ENCODE peak calls at places on chromosomes 5 and 9, in nine cellular contexts. A is left ventricle myocardium inferior, D is AG04450, H is left lung, U is keratinocyte, I is tibial nerve, L is endodermal cell, C is gastrocnemius medialis, V is heart left ventricle. M is an unnamed sample.

GRCh38 chr5:118921946-118922345 is 66.4 kb downstream of the DTWD2 start:
- DNase-seq in H (no peak), L (no peak), U (no peak), V (no peak), I (no peak), A (no peak), C (no peak), D (no peak), M (no peak)

GRCh38 chr5:72601861-72602260 is 94.7 kb upstream of the ZNF366 start:
- DNase-seq in A (no peak), I (no peak), L (no peak), H (no peak), D (no peak), C (no peak), V (no peak), U (no peak), M (no peak)

GRCh38 chr9:133954862-133955529 is 37.1 kb downstream of the VAV2 start:
- DNase-seq in V (no peak), H (no peak), A (no peak), C (no peak), U (no peak), I (no peak), L (no peak), D (no peak), M (no peak)

GRCh38 chr9:131394464-131395026 is 659 bp downstream of the PRRC2B start:
- DNase-seq in D (no peak), L (peak; percentile 66), A (peak; percentile 57), I (no peak), C (no peak), U (no peak), H (no peak), V (peak; percentile 62), M (no peak)

GRCh38 chr9:70229026-70229425 is 29.8 kb upstream of the SMC5 start:
- DNase-seq in C (no peak), V (no peak), L (no peak), U (no peak), D (no peak), A (no peak), H (no peak), I (no peak), M (no peak)

GRCh38 chr9:100228352-100228869 is 124.3 kb downstream of the TEX10 start:
- DNase-seq in C (no peak), I (no peak), D (no peak), A (no peak), L (no peak), V (no peak), U (no peak), H (no peak), M (no peak)

GRCh38 chr5:179603308-179603707 is 20.2 kb downstream of the HNRNPH1 start:
- DNase-seq in A (no peak), U (no peak), H (no peak), L (no peak), I (no peak), C (no peak), D (no peak), V (no peak), M (no peak)

GRCh38 chr5:9707766-9708462 is 77.8 kb upstream of the TAS2R1 start:
- DNase-seq in U (no peak), V (no peak), H (no peak), L (peak; percentile 49), I (no peak), C (no peak), D (no peak), A (no peak), M (no peak)

GRCh38 chr5:87770601-87771121 is 357.9 kb upstream of the CCNH start:
- DNase-seq in C (no peak), D (no peak), U (no peak), L (peak; percentile 64), V (no peak), H (no peak), A (no peak), I (no peak), M (no peak)

GRCh38 chr5:147756566-147756965 is 26.0 kb downstream of the JAKMIP2 start:
- DNase-seq in L (no peak), V (no peak), D (no peak), U (no peak), H (no peak), C (no peak), A (no peak), I (no peak), M (no peak)

GRCh38 chr9:37840560-37841194 is 40.1 kb downstream of the DCAF10 start:
- DNase-seq in U (peak; percentile 41), D (peak; percentile 34), H (no peak), V (no peak), A (no peak), C (no peak), I (no peak), L (no peak), M (peak; percentile 91)

GRCh38 chr5:54765327-54765726 is 220.1 kb downstream of the ESM1 start:
- DNase-seq in U (no peak), H (no peak), D (no peak), V (no peak), L (no peak), A (no peak), I (no peak), C (no peak), M (no peak)

GRCh38 chr5:54764691-54765090 is 220.7 kb downstream of the ESM1 start:
- DNase-seq in A (no peak), C (no peak), H (no peak), U (no peak), L (no peak), V (no peak), D (no peak), I (no peak), M (no peak)

GRCh38 chr5:54764102-54764501 is 221.3 kb downstream of the ESM1 start:
- DNase-seq in V (no peak), D (no peak), C (no peak), U (no peak), L (no peak), H (no peak), I (no peak), A (no peak), M (no peak)

GRCh38 chr5:54769072-54769471 is 216.3 kb downstream of the ESM1 start:
- DNase-seq in L (peak; percentile 60), I (no peak), C (no peak), U (no peak), A (no peak), H (no peak), V (no peak), D (no peak), M (peak; percentile 41)

GRCh38 chr5:54766748-54767147 is 218.6 kb downstream of the ESM1 start:
- DNase-seq in V (no peak), D (no peak), H (no peak), L (no peak), U (no peak), C (no peak), I (no peak), A (no peak), M (no peak)
- TF ChIP-seq CTCF in V (no peak), D (no peak), H (no peak), L (peak; percentile 55), U (peak; percentile 14), C (no peak), I (no peak), A (no peak), M (no peak)

GRCh38 chr5:137096149-137097103 is 402.7 kb downstream of the SPOCK1 start:
- DNase-seq in L (no peak), A (no peak), C (no peak), D (no peak), H (no peak), I (no peak), U (no peak), V (no peak), M (peak; percentile 83)

GRCh38 chr5:137097203-137097602 is 401.9 kb downstream of the SPOCK1 start:
- DNase-seq in A (no peak), U (no peak), C (no peak), V (no peak), L (no peak), D (no peak), I (no peak), H (no peak), M (no peak)

GRCh38 chr5:137098238-137098637 is 400.9 kb downstream of the SPOCK1 start:
- DNase-seq in U (no peak), I (no peak), V (no peak), C (no peak), D (no peak), H (no peak), L (no peak), A (no peak), M (no peak)

GRCh38 chr5:137099651-137100050 is 399.5 kb downstream of the SPOCK1 start:
- DNase-seq in U (no peak), A (no peak), D (no peak), C (no peak), V (no peak), L (no peak), H (no peak), I (no peak), M (no peak)

GRCh38 chr5:137098663-137099062 is 400.5 kb downstream of the SPOCK1 start:
- DNase-seq in L (no peak), C (no peak), D (no peak), I (no peak), H (no peak), A (no peak), U (no peak), V (no peak), M (no peak)
- H3K4me3 ChIP-seq in L (no peak overlapping the region), C (no peak overlapping the region), D (no peak overlapping the region), I (no peak overlapping the region), H (no peak overlapping the region), A (no peak overlapping the region), U (no peak overlapping the region), V (no peak overlapping the region), M (no peak overlapping the region)

DNA sequence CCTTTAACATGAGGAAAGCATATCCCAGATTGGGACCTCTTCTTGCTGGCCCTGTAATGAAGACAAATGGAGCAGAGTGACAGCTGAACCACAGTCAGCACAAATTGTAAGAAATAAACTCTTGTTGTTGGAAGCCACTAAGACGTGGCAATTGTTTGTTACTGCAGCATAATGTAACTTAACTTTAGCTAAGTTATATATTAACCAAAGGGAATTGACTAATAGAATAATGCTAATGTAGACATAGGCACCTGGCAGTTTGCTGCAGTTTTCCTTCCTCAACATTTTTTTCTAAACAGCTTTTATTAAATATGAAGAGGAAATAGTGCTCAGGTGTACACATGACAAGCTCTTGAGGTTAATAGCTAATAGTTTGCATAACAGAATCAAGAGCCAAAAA is 300.7 kb upstream of the SLC30A5 start:
- DNase-seq in V (no peak), L (no peak), I (no peak), D (no peak), C (no peak), H (no peak), A (no peak), U (no peak), M (no peak)
- H3K27me3 ChIP-seq in V (no peaks in the 10 kb centered on the region), L (no peaks in the 10 kb centered on the region), I (no peaks in the 10 kb centered on the region), D (no peaks in the 10 kb centered on the region), C (no peaks in the 10 kb centered on the region), H (no peaks in the 10 kb centered on the region), A (no peaks in the 10 kb centered on the region), U (peaks cover 10% of the 10 kb centered on the region), M (peaks cover 2% of the 10 kb centered on the region)

DNA sequence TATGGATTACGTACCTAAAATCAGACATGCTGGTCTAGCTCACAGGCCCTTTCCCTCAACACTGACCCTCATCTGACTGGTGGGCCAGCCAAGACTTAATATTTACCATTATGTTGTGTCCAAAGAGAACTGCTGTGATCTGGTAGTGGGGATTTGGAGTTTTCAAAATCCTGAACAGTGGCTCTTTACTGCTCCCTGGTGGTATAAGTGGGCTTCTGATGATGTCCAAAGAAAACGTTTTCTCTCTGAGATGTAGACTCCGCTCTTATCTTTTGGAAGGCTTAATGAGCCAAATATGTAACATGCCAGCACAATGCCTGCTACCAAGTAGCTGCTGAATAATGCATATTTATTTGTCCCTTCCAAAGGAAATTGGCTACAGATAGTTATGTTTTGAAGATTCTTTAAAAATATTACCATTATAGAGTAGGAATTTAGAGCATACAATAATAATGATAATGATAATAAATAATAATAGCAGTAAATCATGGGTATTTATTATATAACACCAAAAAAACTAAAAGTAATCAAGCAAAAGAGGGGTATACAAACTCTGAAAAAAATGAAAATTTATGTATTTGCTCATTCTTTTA is 406.6 kb upstream of the TNC start:
- DNase-seq in D (peak; percentile 55), V (peak; percentile 19), H (no peak), C (no peak), U (no peak), L (peak; percentile 72), A (no peak), I (no peak), M (peak; percentile 73)
- TF ChIP-seq CTCF in D (peak; percentile 87), V (peak; percentile 44), H (peak; percentile 46), C (no peak), U (peak; percentile 55), L (peak; percentile 91), A (peak; percentile 64), I (peak; percentile 77), M (peak; percentile 74)

M was measured in bronchial epithelial cell.